ENCODE peak calls at places on chromosomes 4 and X, in seven cellular contexts. G is ELR; T is brain microvascular endothelial cell; I is endodermal cell; O is ovary; J is stimulated activated naive CD8-positive, alpha-beta T cell treated with anti-CD3 and anti-CD28 coated beads, Interleukin-15, Interleukin-2, amounts not matched to agents 100 U/mL and 50 U/mL, for 24 hours; M is transverse colon. L is an unnamed sample.

GRCh38 chr4:16205298-16206164 is 20.7 kb downstream of the TAPT1 start:
- DNase-seq in I (no peak), T (no peak), M (no peak), J (no peak), O (no peak), G (peak), L (no peak)

GRCh38 chr4:122010610-122011009 is 58.8 kb upstream of the TRPC3 start:
- DNase-seq in I (no peak), O (no peak), M (no peak), G (peak), T (peak), J (no peak), L (no peak)

GRCh38 chr4:73593631-73594241 is 26.5 kb downstream of the RASSF6 start:
- DNase-seq in O (no peak), I (no peak), G (peak), T (peak), M (no peak), J (no peak), L (no peak)

GRCh38 chr4:3836802-3837601 is 70.8 kb downstream of the ADRA2C start:
- DNase-seq in J (peak), I (peak), O (no peak), G (peak), T (no peak), M (no peak), L (no peak)

GRCh38 chr4:5378002-5378401 is 326.7 kb downstream of the STK32B start:
- DNase-seq in J (no peak), I (no peak), T (no peak), G (peak), M (no peak), O (no peak), L (no peak)

GRCh38 chr4:181846934-181847333 is 396.3 kb upstream of the TENM3 start:
- DNase-seq in M (no peak), I (no peak), T (no peak), G (no peak), J (no peak), O (no peak), L (no peak)

GRCh38 chrX:39894626-39895025 is 203.1 kb downstream of the BCOR start:
- DNase-seq in J (no peak), T (no peak), I (no peak), M (peak), O (no peak), G (no peak), L (no peak)

GRCh38 chr4:26829018-26829417 is 31.6 kb upstream of the STIM2 start:
- DNase-seq in O (no peak), T (no peak), G (no peak), M (no peak), I (no peak), J (no peak), L (no peak)

GRCh38 chr4:145099653-145100052 is 1.5 kb downstream of the ABCE1 start:
- DNase-seq in I (no peak), O (no peak), T (no peak), M (no peak), G (peak), J (no peak), L (no peak)

GRCh38 chr4:53640576-53641459 is 49.5 kb upstream of the LNX1 start:
- DNase-seq in M (no peak), G (no peak), T (no peak), O (no peak), I (no peak), J (no peak), L (no peak)

GRCh38 chrX:17247144-17247543 is 127.9 kb upstream of the NHS start:
- DNase-seq in G (no peak), I (no peak), J (no peak), O (no peak), T (no peak), M (no peak), L (no peak)

GRCh38 chr4:93828830-93829530 is 427 bp downstream of the ATOH1 start:
- DNase-seq in I (peak), J (peak), T (no peak), G (no peak), O (no peak), M (peak), L (no peak)

GRCh38 chrX:23003121-23003520 is 3.4 kb downstream of the DDX53 start:
- DNase-seq in M (no peak), G (peak), J (no peak), O (no peak), I (no peak), T (peak), L (no peak)

GRCh38 chr4:40832175-40832574 is 82.4 kb downstream of the NSUN7 start:
- DNase-seq in M (no peak), T (no peak), G (no peak), O (no peak), J (no peak), I (no peak), L (no peak)

GRCh38 chr4:116389139-116389538 is 696.2 kb downstream of the TRAM1L1 start:
- DNase-seq in G (no peak), J (no peak), I (no peak), O (no peak), M (no peak), T (no peak), L (no peak)

GRCh38 chr4:28225005-28225404 is 1364.4 kb downstream of the STIM2 start:
- DNase-seq in G (peak), O (no peak), J (no peak), I (peak), M (no peak), T (peak), L (no peak)

GRCh38 chrX:104411800-104412199 is 154.2 kb upstream of the IL1RAPL2 start:
- DNase-seq in G (no peak), O (no peak), M (no peak), I (no peak), T (no peak), J (no peak), L (no peak)

GRCh38 chr4:109266236-109266635 is 36.2 kb downstream of the COL25A1 start:
- DNase-seq in I (no peak), M (no peak), T (no peak), J (no peak), G (no peak), O (no peak), L (no peak)

GRCh38 chr4:139501531-139502311 is 47.8 kb downstream of the RAB33B start:
- DNase-seq in J (no peak), O (no peak), M (no peak), I (no peak), G (no peak), T (no peak), L (no peak)

GRCh38 chr4:158940276-158940675 is 162.6 kb upstream of the RAPGEF2 start:
- DNase-seq in G (no peak), T (no peak), I (no peak), M (no peak), O (no peak), J (no peak), L (no peak)

GRCh38 chr4:134001057-134001456 is 200.5 kb downstream of the PABPC4L start:
- DNase-seq in M (no peak), G (peak), O (no peak), T (no peak), J (no peak), I (no peak), L (no peak)

GRCh38 chr4:17027495-17027894 is 129.1 kb upstream of the LDB2 start:
- DNase-seq in T (peak), O (no peak), M (no peak), J (no peak), I (no peak), G (peak), L (no peak)

GRCh38 chrX:72003811-72004750 is 93.4 kb downstream of the NHSL2 start:
- DNase-seq in M (no peak), G (peak), T (no peak), O (peak), I (peak), J (no peak), L (peak)

GRCh38 chr4:3468154-3468553 is 5.0 kb downstream of the DOK7 start:
- DNase-seq in J (no peak), M (no peak), T (no peak), G (no peak), O (no peak), I (no peak), L (no peak)

GRCh38 chr4:2172161-2172560 is 69.8 kb downstream of the HAUS3 start:
- DNase-seq in J (no peak), I (no peak), M (no peak), O (no peak), T (no peak), G (no peak), L (no peak)

GRCh38 chrX:16719334-16720084 is at the start of gene SYAP1:
- DNase-seq in T (peak), O (peak), J (peak), I (peak), M (peak), G (peak), L (peak)

GRCh38 chr4:126916626-126917140 is 716.1 kb upstream of the INTU start:
- DNase-seq in G (peak), I (no peak), M (no peak), J (no peak), O (no peak), T (peak), L (no peak)

GRCh38 chr4:87543835-87544461 is 14.8 kb upstream of the SPARCL1 start:
- DNase-seq in T (peak), G (peak), M (no peak), J (no peak), I (peak), O (no peak), L (no peak)

GRCh38 chr4:140943887-140944515 is 187.8 kb upstream of the TBC1D9 start:
- DNase-seq in M (no peak), J (no peak), I (no peak), G (no peak), T (peak), O (no peak), L (no peak)

GRCh38 chr4:7067147-7067522 is 729 bp downstream of the GRPEL1 start:
- DNase-seq in M (peak), G (peak), T (no peak), I (no peak), J (no peak), O (no peak), L (no peak)

GRCh38 chr4:8600686-8601085 is 8.1 kb downstream of the CPZ start:
- DNase-seq in M (no peak), J (no peak), I (no peak), O (no peak), T (no peak), G (no peak), L (no peak)

GRCh38 chrX:71859637-71860036 is 51.0 kb upstream of the NHSL2 start:
- DNase-seq in I (peak), O (no peak), T (peak), J (peak), M (no peak), G (peak), L (no peak)

GRCh38 chr4:119559044-119559647 is 69.5 kb downstream of the PDE5A start:
- DNase-seq in M (no peak), I (no peak), J (no peak), G (peak), O (no peak), T (no peak), L (no peak)

GRCh38 chrX:54447461-54447860 is 7.3 kb downstream of the TSR2 start:
- DNase-seq in I (peak), M (no peak), O (no peak), G (peak), J (no peak), T (no peak), L (no peak)

GRCh38 chr4:181688416-181688815 is 554.8 kb upstream of the TENM3 start:
- DNase-seq in G (peak), M (no peak), T (peak), I (no peak), J (no peak), O (no peak), L (no peak)

GRCh38 chr4:147732516-147733193 is 767 bp downstream of the ARHGAP10 start:
- DNase-seq in O (peak), I (peak), M (peak), G (peak), J (peak), T (no peak), L (peak)

GRCh38 chrX:39779952-39780783 is 317.6 kb downstream of the BCOR start:
- DNase-seq in I (peak), J (no peak), G (no peak), T (no peak), O (no peak), M (no peak), L (no peak)